ENCODE peak calls at places on chromosome 3, in four cellular contexts. K is IMR-90, O is H1, L is mesendoderm. Y is an unnamed sample. For H3K4me1, the result is how much of the 10 kb centered on the place peaks cover.

GRCh38 chr3:39809181-39809994 is at the start of gene MYRIP:
- DNase-seq in K (no peak), O (no peak), L (peak), Y (peak)

GRCh38 chr3:107366766-107367165 is 10.5 kb upstream of the CCDC54 start:
- DNase-seq in K (peak), O (peak), L (peak), Y (peak)

GRCh38 chr3:23648965-23649328 is 156.8 kb upstream of the UBE2E1 start:
- DNase-seq in K (peak), O (no peak), L (no peak), Y (no peak)

GRCh38 chr3:53890726-53891499 is 746 bp downstream of the SELENOK start:
- DNase-seq in K (peak), O (no peak), L (peak), Y (no peak)

GRCh38 chr3:167241048-167241845 is 138.8 kb downstream of the ZBBX start:
- DNase-seq in K (no peak), O (no peak), L (no peak), Y (no peak)

GRCh38 chr3:134473868-134474546 is 11.8 kb downstream of the ANAPC13 start:
- DNase-seq in K (peak), O (no peak), L (peak), Y (peak)

GRCh38 chr3:97823503-97824004 is 1.7 kb downstream of the CRYBG3 start:
- DNase-seq in K (no peak), O (no peak), L (no peak), Y (no peak)

GRCh38 chr3:55267206-55267930 is 219.7 kb downstream of the WNT5A start:
- DNase-seq in K (peak), O (no peak), L (no peak), Y (no peak)

GRCh38 chr3:186609247-186609868 is 3.5 kb upstream of the AHSG start:
- DNase-seq in K (no peak), O (no peak), L (peak), Y (no peak)

GRCh38 chr3:10198761-10199688 is 34.3 kb downstream of the IRAK2 start:
- DNase-seq in K (peak), O (no peak), L (no peak), Y (no peak)

GRCh38 chr3:170814822-170815221 is 55.2 kb downstream of the RPL22L1 start:
- DNase-seq in K (no peak), O (no peak), L (no peak), Y (no peak)

GRCh38 chr3:172249039-172249438 is 199.2 kb downstream of the GHSR start:
- DNase-seq in K (peak), O (no peak), L (no peak), Y (no peak)

GRCh38 chr3:58034738-58035511 is 26.7 kb downstream of the FLNB start:
- DNase-seq in K (no peak), O (no peak), L (peak), Y (peak)

GRCh38 chr3:7793786-7794185 is 707.8 kb upstream of the LMCD1 start:
- DNase-seq in K (no peak), O (no peak), L (no peak), Y (no peak)

GRCh38 chr3:188323067-188323842 is 169.3 kb downstream of the LPP start:
- DNase-seq in K (no peak), O (no peak), L (no peak), Y (no peak)

GRCh38 chr3:55468251-55468650 is 18.9 kb downstream of the WNT5A start:
- DNase-seq in K (peak), O (no peak), L (no peak), Y (no peak)

GRCh38 chr3:102132370-102132769 is 283.1 kb downstream of the NFKBIZ start:
- DNase-seq in K (no peak), O (no peak), L (no peak), Y (no peak)

GRCh38 chr3:186664506-186664905 is 1.3 kb upstream of the HRG start:
- DNase-seq in K (no peak), O (no peak), L (peak), Y (peak)

GRCh38 chr3:152558386-152558785 is 276.5 kb upstream of the P2RY1 start:
- DNase-seq in K (no peak), O (no peak), L (no peak), Y (no peak)

GRCh38 chr3:54046677-54047214 is 75.6 kb upstream of the CACNA2D3 start:
- DNase-seq in K (no peak), O (no peak), L (no peak), Y (no peak)

GRCh38 chr3:174862101-174862500 is 3.0 kb downstream of the NAALADL2 start:
- DNase-seq in K (no peak), O (peak), L (peak), Y (peak)

GRCh38 chr3:50516048-50516871 is 12.8 kb upstream of the CACNA2D2 start:
- DNase-seq in K (no peak), O (peak), L (peak), Y (peak)

GRCh38 chr3:121152573-121152972 is 244.6 kb downstream of the STXBP5L start:
- DNase-seq in K (no peak), O (no peak), L (peak), Y (no peak)

GRCh38 chr3:187743195-187744141 is 1.8 kb downstream of the BCL6 start:
- DNase-seq in K (peak), O (no peak), L (peak), Y (no peak)

GRCh38 chr3:101228441-101228840 is 91.9 kb downstream of the IMPG2 start:
- DNase-seq in K (no peak), O (no peak), L (peak), Y (no peak)

DNA sequence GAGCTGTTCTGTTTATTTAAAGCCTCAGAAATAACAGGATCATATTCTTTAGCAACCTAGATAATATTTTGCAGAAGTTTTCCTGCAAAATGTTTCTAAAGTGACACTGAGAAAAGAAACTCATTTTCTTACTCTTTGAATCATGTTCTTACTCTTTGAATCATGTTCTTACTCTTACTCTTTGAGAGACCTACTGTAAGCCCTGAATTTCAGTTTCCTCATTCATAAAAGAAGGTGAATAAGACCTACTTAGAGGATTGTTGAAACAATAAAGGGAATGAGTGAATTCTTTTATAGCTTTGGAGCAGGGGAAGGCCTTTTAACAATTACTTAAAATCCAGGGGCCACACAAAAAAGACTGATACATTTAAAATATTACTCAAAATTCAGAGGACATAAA is 221.7 kb upstream of the CMC1 start:
- DNase-seq in K (no peak), O (no peak), L (no peak), Y (no peak)
- H4K5ac ChIP-seq in K (no peak), O (no peak), L (no peak), Y (no peak)

DNA sequence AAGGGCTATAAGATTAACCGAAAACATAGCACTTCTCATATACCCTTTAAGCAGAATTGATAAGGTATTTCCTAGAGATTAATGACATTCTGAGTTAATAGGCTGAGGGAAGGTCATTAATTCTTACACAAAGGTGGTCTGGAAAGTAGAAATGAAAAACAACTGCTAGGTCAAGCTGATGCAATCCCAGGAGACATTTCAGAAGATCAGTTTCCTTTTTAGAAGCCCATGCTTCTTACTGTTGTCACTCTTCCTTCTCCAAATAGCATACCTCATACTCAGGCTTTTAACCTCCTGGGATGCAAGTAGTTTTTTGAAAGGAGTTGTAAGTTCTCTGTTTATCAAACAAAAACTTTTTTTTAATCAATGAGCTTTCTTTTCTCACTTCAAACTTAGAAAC is 8.8 kb downstream of the FILIP1L start:
- DNase-seq in K (peak), O (no peak), L (no peak), Y (no peak)
- H3K4me1 ChIP-seq in K (under half), O (under half), L (under half), Y (under half)

GRCh38 chr3:44117239-44117638 is 124.4 kb upstream of the TOPAZ1 start:
- DNase-seq in K (no peak), O (no peak), L (peak), Y (peak)

GRCh38 chr3:44117736-44118135 is 124.0 kb upstream of the TOPAZ1 start:
- DNase-seq in K (no peak), O (no peak), L (peak), Y (no peak)

GRCh38 chr3:44125241-44125640 is 116.4 kb upstream of the TOPAZ1 start:
- DNase-seq in K (no peak), O (no peak), L (no peak), Y (no peak)

GRCh38 chr3:44125882-44126281 is 115.8 kb upstream of the TOPAZ1 start:
- DNase-seq in K (no peak), O (no peak), L (peak), Y (no peak)

DNA sequence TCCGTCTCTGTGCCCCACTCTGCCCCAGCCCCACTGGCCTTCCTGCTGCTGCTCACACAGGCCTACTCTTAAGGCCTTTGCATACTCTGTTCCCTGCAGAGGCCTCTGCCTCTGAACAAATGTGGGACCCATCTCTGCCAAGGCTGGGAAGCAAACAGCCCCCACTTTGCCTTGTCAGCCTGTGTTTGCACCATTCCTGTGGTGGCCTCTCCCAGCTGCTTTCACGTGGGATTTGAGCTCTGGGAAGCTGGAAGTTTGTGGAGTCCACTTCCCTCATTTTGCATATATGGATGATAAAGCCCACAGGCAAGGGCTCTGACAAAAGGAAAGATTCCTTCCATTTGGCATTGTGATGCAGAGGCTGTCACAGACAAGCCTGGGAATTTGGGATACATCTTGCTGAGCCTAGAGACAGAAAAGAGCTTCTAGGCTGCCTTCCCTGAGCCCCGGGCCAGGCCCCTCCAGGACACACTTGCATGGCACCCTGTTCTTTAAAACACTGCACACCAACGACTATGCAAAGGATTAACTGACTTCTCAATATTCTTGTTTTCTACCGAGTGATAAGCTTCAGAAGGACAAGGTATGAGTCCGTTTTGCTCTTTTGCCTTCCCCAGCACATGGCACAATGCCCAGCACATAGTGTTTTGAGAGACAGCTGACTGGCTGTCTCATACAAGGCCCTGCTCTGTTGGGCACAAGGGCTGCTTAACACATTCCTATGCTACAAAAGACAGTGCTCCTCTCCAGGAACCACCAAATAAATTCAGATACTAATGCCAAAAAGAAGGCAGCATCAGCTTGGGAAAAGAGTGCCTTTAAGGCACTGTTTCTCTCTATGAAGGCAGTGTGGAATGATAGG is 120.7 kb upstream of the TOPAZ1 start:
- DNase-seq in K (no peak), O (no peak), L (no peak), Y (peak)
- H3K27ac ChIP-seq in K (no peak), O (no peak), L (no peak), Y (no peak)

GRCh38 chr3:69740103-69741021 is 1.1 kb downstream of the MITF start:
- DNase-seq in K (no peak), O (peak), L (peak), Y (peak)
- H4K5ac ChIP-seq in K (no peak), O (no peak), L (no peak), Y (no peak)

DNA sequence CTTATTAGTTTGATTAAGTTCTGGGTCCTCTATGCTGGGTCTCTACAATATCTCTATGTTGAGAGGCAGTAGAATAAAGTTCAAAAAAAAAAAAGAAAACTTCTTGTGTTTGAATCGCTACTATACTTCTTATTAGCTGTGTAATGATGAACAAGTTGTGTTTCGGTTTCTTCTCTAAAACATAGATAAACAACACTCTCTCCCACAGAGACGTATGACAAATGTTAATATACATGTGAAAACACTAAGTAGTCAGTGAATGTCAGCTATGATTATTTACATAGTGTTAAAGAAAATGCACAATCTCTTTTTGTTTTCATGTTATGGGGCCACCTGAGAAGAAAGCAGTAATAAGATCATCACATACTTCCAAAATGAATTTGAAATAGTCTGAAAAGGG is 45.3 kb downstream of the ACAP2 start:
- DNase-seq in K (peak), O (no peak), L (no peak), Y (no peak)
- H3K4me1 ChIP-seq in K (under half), O (under half), L (under half), Y (under half)

GRCh38 chr3:105938101-105938500 is 69.3 kb upstream of the CBLB start:
- DNase-seq in K (peak), O (no peak), L (peak), Y (no peak)

GRCh38 chr3:105944281-105944680 is 75.5 kb upstream of the CBLB start:
- DNase-seq in K (peak), O (no peak), L (no peak), Y (no peak)

GRCh38 chr3:105933871-105934270 is 65.1 kb upstream of the CBLB start:
- DNase-seq in K (peak), O (no peak), L (no peak), Y (no peak)

GRCh38 chr3:105944721-105945120 is 75.9 kb upstream of the CBLB start:
- DNase-seq in K (peak), O (no peak), L (no peak), Y (no peak)

DNA sequence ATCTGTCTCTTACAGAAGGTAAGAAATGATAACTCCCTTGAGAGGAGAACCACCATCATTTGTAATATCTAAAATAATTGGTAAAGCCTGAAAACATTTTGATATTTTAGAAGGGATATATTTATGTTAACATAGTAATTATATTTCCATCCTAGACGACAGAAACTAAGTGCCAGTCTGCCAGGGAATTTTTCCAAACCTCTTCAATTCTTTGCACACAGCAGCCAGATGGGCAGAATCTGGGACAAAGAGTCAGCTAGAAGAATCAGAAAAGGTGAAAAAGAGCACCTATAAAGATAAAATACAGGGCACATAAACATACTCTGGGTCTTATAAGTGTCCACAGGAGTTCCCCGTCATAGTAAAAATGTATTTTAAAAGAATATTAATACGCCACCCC is 70.0 kb upstream of the CBLB start:
- DNase-seq in K (no peak), O (no peak), L (no peak), Y (no peak)
- H3K27ac ChIP-seq in K (no peak), O (no peak), L (no peak), Y (no peak)

Y was measured in H9.